ENCODE peak calls at places on chromosomes 12 and 14, in eight cellular contexts. One of them, this sample, is unnamed.

GRCh38 chr12:118680361-118680963 is 300.9 kb upstream of the SRRM4 start:
- DNase-seq in GM23338: peak
- DNase-seq in GM23248: no peak
- DNase-seq in HCT116: no peak
- DNase-seq in OCI-LY7: no peak
- DNase-seq in neural progenitor cell: peak
- DNase-seq in hepatocyte: no peak
- DNase-seq in MM.1S: no peak
- DNase-seq in this sample: no peak

GRCh38 chr12:39897315-39897714 is 208.6 kb downstream of the SLC2A13 start:
- DNase-seq in GM23338: no peak
- DNase-seq in GM23248: no peak
- DNase-seq in HCT116: no peak
- DNase-seq in OCI-LY7: no peak
- DNase-seq in neural progenitor cell: no peak
- DNase-seq in hepatocyte: no peak
- DNase-seq in MM.1S: no peak
- DNase-seq in this sample: no peak

GRCh38 chr12:69589082-69589481 is 3.8 kb downstream of the CCT2 start:
- DNase-seq in GM23338: no peak
- DNase-seq in GM23248: no peak
- DNase-seq in HCT116: no peak
- DNase-seq in OCI-LY7: no peak
- DNase-seq in neural progenitor cell: no peak
- DNase-seq in hepatocyte: no peak
- DNase-seq in MM.1S: no peak
- DNase-seq in this sample: no peak

GRCh38 chr14:33163109-33163508 is 224.4 kb downstream of the NPAS3 start:
- DNase-seq in GM23338: no peak
- DNase-seq in GM23248: no peak
- DNase-seq in HCT116: no peak
- DNase-seq in OCI-LY7: peak
- DNase-seq in neural progenitor cell: no peak
- DNase-seq in hepatocyte: no peak
- DNase-seq in MM.1S: no peak
- DNase-seq in this sample: no peak

GRCh38 chr14:69475194-69475818 is 9.2 kb upstream of the PLEKHD1 start:
- DNase-seq in GM23338: peak
- DNase-seq in GM23248: peak
- DNase-seq in HCT116: no peak
- DNase-seq in OCI-LY7: peak
- DNase-seq in neural progenitor cell: peak
- DNase-seq in hepatocyte: peak
- DNase-seq in MM.1S: peak
- DNase-seq in this sample: peak

GRCh38 chr12:6337958-6338406 is 3.9 kb downstream of the TNFRSF1A start:
- DNase-seq in GM23338: no peak
- DNase-seq in GM23248: peak
- DNase-seq in HCT116: no peak
- DNase-seq in OCI-LY7: no peak
- DNase-seq in neural progenitor cell: no peak
- DNase-seq in hepatocyte: no peak
- DNase-seq in MM.1S: no peak
- DNase-seq in this sample: no peak

GRCh38 chr12:1575287-1575798 is 19.0 kb downstream of the FBXL14 start:
- DNase-seq in GM23338: no peak
- DNase-seq in GM23248: peak
- DNase-seq in HCT116: no peak
- DNase-seq in OCI-LY7: no peak
- DNase-seq in neural progenitor cell: no peak
- DNase-seq in hepatocyte: no peak
- DNase-seq in MM.1S: no peak
- DNase-seq in this sample: no peak

GRCh38 chr14:104610749-104611310 is 6.3 kb upstream of the TMEM179 start:
- DNase-seq in GM23338: no peak
- DNase-seq in GM23248: no peak
- DNase-seq in HCT116: no peak
- DNase-seq in OCI-LY7: no peak
- DNase-seq in neural progenitor cell: no peak
- DNase-seq in hepatocyte: no peak
- DNase-seq in MM.1S: no peak
- DNase-seq in this sample: no peak

GRCh38 chr14:68787235-68787727 is 5.6 kb downstream of the ZFP36L1 start:
- DNase-seq in GM23338: peak
- DNase-seq in GM23248: peak
- DNase-seq in HCT116: no peak
- DNase-seq in OCI-LY7: no peak
- DNase-seq in neural progenitor cell: peak
- DNase-seq in hepatocyte: peak
- DNase-seq in MM.1S: no peak
- DNase-seq in this sample: no peak

GRCh38 chr12:131865196-131865875 is 29.1 kb upstream of the ULK1 start:
- DNase-seq in GM23338: no peak
- DNase-seq in GM23248: peak
- DNase-seq in HCT116: peak
- DNase-seq in OCI-LY7: no peak
- DNase-seq in neural progenitor cell: no peak
- DNase-seq in hepatocyte: no peak
- DNase-seq in MM.1S: no peak
- DNase-seq in this sample: peak

GRCh38 chr12:80704430-80704829 is 3.0 kb upstream of the MYF6 start:
- DNase-seq in GM23338: no peak
- DNase-seq in GM23248: no peak
- DNase-seq in HCT116: no peak
- DNase-seq in OCI-LY7: no peak
- DNase-seq in neural progenitor cell: no peak
- DNase-seq in hepatocyte: no peak
- DNase-seq in MM.1S: no peak
- DNase-seq in this sample: no peak

GRCh38 chr14:24160499-24160849 is 591 bp upstream of the IRF9 start:
- DNase-seq in GM23338: no peak
- DNase-seq in GM23248: no peak
- DNase-seq in HCT116: no peak
- DNase-seq in OCI-LY7: no peak
- DNase-seq in neural progenitor cell: no peak
- DNase-seq in hepatocyte: no peak
- DNase-seq in MM.1S: no peak
- DNase-seq in this sample: no peak

GRCh38 chr14:22865424-22866215 is 5.9 kb upstream of the LRP10 start:
- DNase-seq in GM23338: peak
- DNase-seq in GM23248: no peak
- DNase-seq in HCT116: no peak
- DNase-seq in OCI-LY7: no peak
- DNase-seq in neural progenitor cell: peak
- DNase-seq in hepatocyte: no peak
- DNase-seq in MM.1S: no peak
- DNase-seq in this sample: no peak

GRCh38 chr14:96212140-96212539 is 7.5 kb downstream of the BDKRB2 start:
- DNase-seq in GM23338: no peak
- DNase-seq in GM23248: peak
- DNase-seq in HCT116: no peak
- DNase-seq in OCI-LY7: no peak
- DNase-seq in neural progenitor cell: no peak
- DNase-seq in hepatocyte: no peak
- DNase-seq in MM.1S: no peak
- DNase-seq in this sample: no peak

GRCh38 chr14:94638961-94639817 is 27.0 kb downstream of the SERPINA3 start:
- DNase-seq in GM23338: no peak
- DNase-seq in GM23248: no peak
- DNase-seq in HCT116: no peak
- DNase-seq in OCI-LY7: no peak
- DNase-seq in neural progenitor cell: no peak
- DNase-seq in hepatocyte: no peak
- DNase-seq in MM.1S: no peak
- DNase-seq in this sample: no peak

GRCh38 chr12:120213758-120214157 is 12.8 kb upstream of the RPLP0 start:
- DNase-seq in GM23338: no peak
- DNase-seq in GM23248: no peak
- DNase-seq in HCT116: no peak
- DNase-seq in OCI-LY7: no peak
- DNase-seq in neural progenitor cell: no peak
- DNase-seq in hepatocyte: no peak
- DNase-seq in MM.1S: no peak
- DNase-seq in this sample: no peak

DNA sequence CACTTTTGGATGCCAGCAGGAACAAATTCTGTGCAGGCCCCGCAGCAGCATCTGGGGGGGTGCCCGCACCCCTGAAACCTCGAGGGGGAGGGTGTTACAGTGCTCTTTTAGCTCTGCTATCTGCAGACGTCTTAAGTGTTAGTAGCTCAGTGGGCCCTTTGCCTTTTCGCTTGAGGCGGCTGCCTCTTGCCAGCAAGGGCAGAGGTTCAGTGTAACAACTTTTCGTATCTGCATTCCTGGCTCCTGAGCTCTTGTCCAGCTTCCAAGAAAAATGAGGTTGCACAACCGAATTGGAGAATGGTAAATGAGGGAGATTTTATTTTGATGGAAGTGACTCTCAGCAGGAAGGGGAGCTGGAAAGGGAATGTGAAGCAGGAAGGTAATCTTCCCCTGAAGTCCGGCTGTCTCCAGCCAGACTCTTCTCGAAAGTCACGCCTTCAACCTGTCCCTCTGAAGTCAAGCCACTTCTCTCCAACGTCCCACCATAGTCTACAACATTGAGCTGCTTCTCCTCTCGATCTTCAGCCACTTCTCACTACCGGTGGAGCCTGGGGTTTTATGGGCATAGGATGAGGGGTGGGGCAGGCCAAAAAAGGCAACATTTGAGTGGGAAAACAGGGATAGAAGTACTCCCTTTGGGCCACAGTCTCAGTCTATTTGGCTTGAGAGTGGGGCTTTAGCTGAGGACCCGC is 17.8 kb downstream of the TAS2R50 start:
- DNase-seq in GM23338: no peak
- DNase-seq in GM23248: peak
- DNase-seq in HCT116: no peak
- DNase-seq in OCI-LY7: no peak
- DNase-seq in neural progenitor cell: no peak
- DNase-seq in hepatocyte: no peak
- DNase-seq in MM.1S: no peak
- DNase-seq in this sample: no peak
- TF ChIP-seq EZH2phosphoT487 in GM23338: no peak
- TF ChIP-seq EZH2phosphoT487 in GM23248: no peak
- TF ChIP-seq EZH2phosphoT487 in HCT116: no peak
- TF ChIP-seq EZH2phosphoT487 in OCI-LY7: no peak
- TF ChIP-seq EZH2phosphoT487 in neural progenitor cell: no peak
- TF ChIP-seq EZH2phosphoT487 in hepatocyte: no peak
- TF ChIP-seq EZH2phosphoT487 in MM.1S: no peak
- TF ChIP-seq EZH2phosphoT487 in this sample: no peak

GRCh38 chr12:63919758-63920157 is 75.3 kb downstream of the SRGAP1 start:
- DNase-seq in GM23338: no peak
- DNase-seq in GM23248: peak
- DNase-seq in HCT116: no peak
- DNase-seq in OCI-LY7: no peak
- DNase-seq in neural progenitor cell: no peak
- DNase-seq in hepatocyte: no peak
- DNase-seq in MM.1S: no peak
- DNase-seq in this sample: peak

GRCh38 chr12:63918788-63919300 is 74.3 kb downstream of the SRGAP1 start:
- DNase-seq in GM23338: no peak
- DNase-seq in GM23248: peak
- DNase-seq in HCT116: no peak
- DNase-seq in OCI-LY7: no peak
- DNase-seq in neural progenitor cell: no peak
- DNase-seq in hepatocyte: peak
- DNase-seq in MM.1S: no peak
- DNase-seq in this sample: peak

GRCh38 chr12:63917477-63917862 is 73.0 kb downstream of the SRGAP1 start:
- DNase-seq in GM23338: no peak
- DNase-seq in GM23248: no peak
- DNase-seq in HCT116: no peak
- DNase-seq in OCI-LY7: no peak
- DNase-seq in neural progenitor cell: no peak
- DNase-seq in hepatocyte: no peak
- DNase-seq in MM.1S: no peak
- DNase-seq in this sample: no peak

GRCh38 chr12:63916561-63917476 is 72.3 kb downstream of the SRGAP1 start:
- DNase-seq in GM23338: no peak
- DNase-seq in GM23248: peak
- DNase-seq in HCT116: no peak
- DNase-seq in OCI-LY7: no peak
- DNase-seq in neural progenitor cell: no peak
- DNase-seq in hepatocyte: no peak
- DNase-seq in MM.1S: no peak
- DNase-seq in this sample: peak

GRCh38 chr12:63917864-63918742 is 73.6 kb downstream of the SRGAP1 start:
- DNase-seq in GM23338: no peak
- DNase-seq in GM23248: peak
- DNase-seq in HCT116: peak
- DNase-seq in OCI-LY7: peak
- DNase-seq in neural progenitor cell: no peak
- DNase-seq in hepatocyte: peak
- DNase-seq in MM.1S: no peak
- DNase-seq in this sample: peak
- TF ChIP-seq EZH2phosphoT487 in GM23338: no peak
- TF ChIP-seq EZH2phosphoT487 in GM23248: peak
- TF ChIP-seq EZH2phosphoT487 in HCT116: no peak
- TF ChIP-seq EZH2phosphoT487 in OCI-LY7: no peak
- TF ChIP-seq EZH2phosphoT487 in neural progenitor cell: no peak
- TF ChIP-seq EZH2phosphoT487 in hepatocyte: no peak
- TF ChIP-seq EZH2phosphoT487 in MM.1S: no peak
- TF ChIP-seq EZH2phosphoT487 in this sample: no peak

GRCh38 chr12:106976013-106976658 is 10.8 kb downstream of the MTERF2 start:
- DNase-seq in GM23338: no peak
- DNase-seq in GM23248: peak
- DNase-seq in HCT116: no peak
- DNase-seq in OCI-LY7: no peak
- DNase-seq in neural progenitor cell: no peak
- DNase-seq in hepatocyte: peak
- DNase-seq in MM.1S: no peak
- DNase-seq in this sample: no peak
- TF ChIP-seq EZH2phosphoT487 in GM23338: no peak
- TF ChIP-seq EZH2phosphoT487 in GM23248: no peak
- TF ChIP-seq EZH2phosphoT487 in HCT116: no peak
- TF ChIP-seq EZH2phosphoT487 in OCI-LY7: no peak
- TF ChIP-seq EZH2phosphoT487 in neural progenitor cell: no peak
- TF ChIP-seq EZH2phosphoT487 in hepatocyte: no peak
- TF ChIP-seq EZH2phosphoT487 in MM.1S: no peak
- TF ChIP-seq EZH2phosphoT487 in this sample: no peak

GRCh38 chr14:61109288-61109687 is 128.2 kb downstream of the SLC38A6 start:
- DNase-seq in GM23338: no peak
- DNase-seq in GM23248: no peak
- DNase-seq in HCT116: no peak
- DNase-seq in OCI-LY7: no peak
- DNase-seq in neural progenitor cell: no peak
- DNase-seq in hepatocyte: no peak
- DNase-seq in MM.1S: no peak
- DNase-seq in this sample: no peak
- TF ChIP-seq EZH2phosphoT487 in GM23338: no peak
- TF ChIP-seq EZH2phosphoT487 in GM23248: no peak
- TF ChIP-seq EZH2phosphoT487 in HCT116: no peak
- TF ChIP-seq EZH2phosphoT487 in OCI-LY7: no peak
- TF ChIP-seq EZH2phosphoT487 in neural progenitor cell: no peak
- TF ChIP-seq EZH2phosphoT487 in hepatocyte: no peak
- TF ChIP-seq EZH2phosphoT487 in MM.1S: no peak
- TF ChIP-seq EZH2phosphoT487 in this sample: no peak

DNA sequence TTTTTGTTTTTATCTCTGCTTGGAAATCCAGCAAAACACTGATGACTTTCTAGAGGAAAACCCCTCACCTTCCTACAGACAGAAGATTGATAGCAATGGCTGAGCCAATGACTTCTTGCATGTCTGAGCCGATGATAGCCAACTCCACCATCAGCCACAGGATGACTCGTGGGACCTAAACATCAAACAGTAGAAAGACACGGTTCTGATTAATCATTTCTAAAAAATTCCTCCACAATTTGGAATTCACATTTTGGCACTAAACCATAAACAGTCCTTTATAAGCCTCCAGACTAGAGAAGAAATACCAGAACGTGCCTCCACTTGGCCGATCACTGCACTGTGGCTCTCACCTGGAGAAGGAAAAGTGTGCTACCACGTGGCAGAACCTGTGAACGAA is 25.9 kb downstream of the SLC11A2 start:
- DNase-seq in GM23338: no peak
- DNase-seq in GM23248: peak
- DNase-seq in HCT116: no peak
- DNase-seq in OCI-LY7: no peak
- DNase-seq in neural progenitor cell: no peak
- DNase-seq in hepatocyte: no peak
- DNase-seq in MM.1S: no peak
- DNase-seq in this sample: peak
- TF ChIP-seq EZH2phosphoT487 in GM23338: no peak
- TF ChIP-seq EZH2phosphoT487 in GM23248: no peak
- TF ChIP-seq EZH2phosphoT487 in HCT116: no peak
- TF ChIP-seq EZH2phosphoT487 in OCI-LY7: no peak
- TF ChIP-seq EZH2phosphoT487 in neural progenitor cell: no peak
- TF ChIP-seq EZH2phosphoT487 in hepatocyte: no peak
- TF ChIP-seq EZH2phosphoT487 in MM.1S: no peak
- TF ChIP-seq EZH2phosphoT487 in this sample: no peak

This sample was measured in PC-3.